ENCODE peak calls at places on chromosomes 1 and 21, in four cellular contexts. X, T, F and B are unnamed samples.
A peak's percentile ranks its signal among the peaks of the same experiment; 100 is the strongest.

GRCh38 chr21:14959343-14959742 is 105.5 kb downstream of the NRIP1 start:
- DNase-seq in X (no peak), T (no peak), F (no peak), B (no peak)

GRCh38 chr1:200989337-200989736 is 34.2 kb downstream of the KIF21B start:
- DNase-seq in X (no peak), T (no peak), F (no peak), B (no peak)

GRCh38 chr21:44724926-44725325 is 13.6 kb upstream of the TSPEAR start:
- DNase-seq in X (no peak), T (no peak), F (no peak), B (no peak)

GRCh38 chr1:239784896-239785295 is 306.8 kb upstream of the FMN2 start:
- DNase-seq in X (no peak), T (no peak), F (no peak), B (no peak)

GRCh38 chr1:39147099-39148025 is 57.1 kb upstream of the MACF1 start:
- DNase-seq in X (no peak), T (no peak), F (no peak), B (no peak)

GRCh38 chr1:151145158-151146071 is 1.0 kb downstream of the SEMA6C start:
- DNase-seq in X (no peak), T (no peak), F (no peak), B (peak; percentile 64)

GRCh38 chr1:23598424-23598823 is 39.1 kb upstream of the ID3 start:
- DNase-seq in X (peak; percentile 33), T (no peak), F (no peak), B (peak; percentile 81)

GRCh38 chr1:115771094-115771846 is 2.8 kb upstream of the CASQ2 start:
- DNase-seq in X (no peak), T (no peak), F (no peak), B (peak; percentile 26)

GRCh38 chr1:24594328-24594598 is 38.4 kb downstream of the NCMAP start:
- DNase-seq in X (no peak), T (no peak), F (no peak), B (no peak)

GRCh38 chr21:45141507-45141906 is 67.1 kb downstream of the ADARB1 start:
- DNase-seq in X (no peak), T (no peak), F (no peak), B (no peak)

GRCh38 chr1:183025782-183026774 is 2.9 kb downstream of the LAMC1 start:
- DNase-seq in X (peak; percentile 41), T (no peak), F (no peak), B (no peak)

GRCh38 chr1:91754348-91754747 is 131.6 kb downstream of the TGFBR3 start:
- DNase-seq in X (no peak), T (no peak), F (no peak), B (no peak)

GRCh38 chr1:21234779-21235178 is 55.5 kb downstream of the ECE1 start:
- DNase-seq in X (no peak), T (no peak), F (no peak), B (no peak)

GRCh38 chr1:27520651-27521050 is 30.7 kb upstream of the WASF2 start:
- DNase-seq in X (peak; percentile 47), T (no peak), F (no peak), B (no peak)

GRCh38 chr21:33950425-33951079 is 34.9 kb upstream of the ATP5PO start:
- DNase-seq in X (no peak), T (no peak), F (no peak), B (no peak)

GRCh38 chr1:206568779-206569352 is 43.4 kb downstream of the EIF2D start:
- DNase-seq in X (no peak), T (no peak), F (no peak), B (no peak)

GRCh38 chr1:214107322-214108096 is 119.7 kb downstream of the PROX1 start:
- DNase-seq in X (no peak), T (no peak), F (no peak), B (no peak)

GRCh38 chr1:208312706-208313105 is 68.5 kb upstream of the PLXNA2 start:
- DNase-seq in X (no peak), T (no peak), F (no peak), B (no peak)

GRCh38 chr1:50975436-50975835 is 5.4 kb downstream of the CDKN2C start:
- DNase-seq in X (no peak), T (no peak), F (no peak), B (no peak)

GRCh38 chr1:50978144-50978851 is 8.3 kb downstream of the CDKN2C start:
- DNase-seq in X (peak; percentile 49), T (no peak), F (peak; percentile 80), B (peak; percentile 82)

GRCh38 chr1:50977575-50978143 is 7.6 kb downstream of the CDKN2C start:
- DNase-seq in X (peak; percentile 27), T (no peak), F (peak; percentile 90), B (peak; percentile 90)

GRCh38 chr1:50976111-50976889 is 6.3 kb downstream of the CDKN2C start:
- DNase-seq in X (no peak), T (no peak), F (peak; percentile 61), B (no peak)

GRCh38 chr1:50976890-50977574 is 7.0 kb downstream of the CDKN2C start:
- DNase-seq in X (peak; percentile 36), T (no peak), F (peak; percentile 78), B (peak; percentile 66)
- TF ChIP-seq ELF1 in X (no peak), T (no peak), F (peak; percentile 5), B (no peak)

GRCh38 chr1:12436817-12437599 is 181.0 kb downstream of the DHRS3 start:
- DNase-seq in X (peak; percentile 69), T (no peak), F (peak; percentile 54), B (no peak)
- TF ChIP-seq ELF1 in X (no peak), T (no peak), F (no peak), B (no peak)

GRCh38 chr1:243474906-243475305 is 219.1 kb downstream of the SDCCAG8 start:
- DNase-seq in X (no peak), T (no peak), F (no peak), B (no peak)

GRCh38 chr1:243471026-243471685 is 215.3 kb downstream of the SDCCAG8 start:
- DNase-seq in X (no peak), T (no peak), F (no peak), B (no peak)

GRCh38 chr1:243474384-243474851 is 218.6 kb downstream of the SDCCAG8 start:
- DNase-seq in X (no peak), T (no peak), F (no peak), B (no peak)

GRCh38 chr1:243471754-243472725 is 216.2 kb downstream of the SDCCAG8 start:
- DNase-seq in X (no peak), T (no peak), F (no peak), B (no peak)

GRCh38 chr1:243473281-243474210 is 217.7 kb downstream of the SDCCAG8 start:
- DNase-seq in X (no peak), T (no peak), F (no peak), B (no peak)
- TF ChIP-seq ELF1 in X (no peak), T (no peak), F (no peak), B (no peak)

GRCh38 chr1:12549460-12550349 is 68.3 kb downstream of the DHRS3 start:
- DNase-seq in X (peak; percentile 90), T (peak; percentile 83), F (peak; percentile 79), B (no peak)
- TF ChIP-seq ELF1 in X (no peak), T (no peak), F (no peak), B (no peak)